ENCODE peak calls at places on chromosomes 4 and X, in five cellular contexts. A is A549; J is epithelial cell of esophagus; M is kidney; T is CD4-positive, alpha-beta T cell. S is an unnamed sample.

GRCh38 chr4:6177587-6178197 is 22.7 kb downstream of the JAKMIP1 start:
- DNase-seq in T (no peak), J (no peak), A (no peak), M (no peak), S (no peak)

GRCh38 chr4:85953651-85954018 is 406.2 kb downstream of the MAPK10 start:
- DNase-seq in T (no peak), A (peak; percentile 28), M (peak; percentile 54), J (peak; percentile 83), S (peak; percentile 59)

GRCh38 chrX:65994519-65995501 is 45.1 kb downstream of the VSIG4 start:
- DNase-seq in J (no peak), T (no peak), M (no peak), A (no peak), S (no peak)

GRCh38 chrX:19291086-19291485 is 52.6 kb upstream of the PDHA1 start:
- DNase-seq in T (no peak), A (no peak), J (no peak), M (no peak), S (no peak)

GRCh38 chr4:140756292-140757219 is at the start of gene TBC1D9:
- DNase-seq in J (peak; percentile 97), M (peak; percentile 92), A (peak; percentile 49), T (no peak), S (peak; percentile 80)

GRCh38 chrX:155747520-155747919 is 133.6 kb upstream of the VAMP7 start:
- DNase-seq in M (peak; percentile 39), A (no peak), T (no peak), J (peak; percentile 45), S (peak; percentile 18)

GRCh38 chr4:9870165-9870564 is 88.7 kb downstream of the DRD5 start:
- DNase-seq in A (no peak), T (no peak), J (no peak), M (no peak), S (no peak)

GRCh38 chrX:9988762-9989161 is 21.6 kb downstream of the CLDN34 start:
- DNase-seq in T (no peak), J (peak; percentile 17), M (no peak), A (peak; percentile 24), S (peak; percentile 45)

GRCh38 chr4:53365486-53366300 is at the start of gene SCFD2:
- DNase-seq in J (peak; percentile 99), A (peak; percentile 93), T (peak; percentile 88), M (peak; percentile 99), S (peak; percentile 98)

GRCh38 chr4:106264331-106264728 is 51.7 kb downstream of the TBCK start:
- DNase-seq in M (no peak), J (peak; percentile 58), T (no peak), A (no peak), S (no peak)

GRCh38 chrX:153780678-153781427 is at the start of gene SRPK3:
- DNase-seq in J (no peak), T (no peak), A (no peak), M (peak; percentile 72), S (no peak)

GRCh38 chr4:46389301-46389761 is 597 bp downstream of the GABRA2 start:
- DNase-seq in M (no peak), A (no peak), T (no peak), J (peak; percentile 1), S (peak; percentile 39)

GRCh38 chrX:103918050-103918449 is 44.4 kb upstream of the TMSB15B start:
- DNase-seq in A (peak; percentile 67), M (no peak), T (peak; percentile 14), J (peak; percentile 41), S (peak; percentile 72)

GRCh38 chrX:73127700-73128241 is 48.5 kb upstream of the PABPC1L2A start:
- DNase-seq in M (peak; percentile 54), J (peak; percentile 0), T (no peak), A (no peak), S (no peak)

GRCh38 chrX:25005034-25005381 is 10.8 kb downstream of the ARX start:
- DNase-seq in A (no peak), T (no peak), J (no peak), M (no peak), S (no peak)

GRCh38 chr4:142696334-142697122 is 149.6 kb downstream of the INPP4B start:
- DNase-seq in J (no peak), A (no peak), T (no peak), M (no peak), S (no peak)

GRCh38 chr4:995311-996026 is 2.3 kb upstream of the SLC26A1 start:
- DNase-seq in M (peak; percentile 66), J (no peak), T (no peak), A (no peak), S (no peak)

GRCh38 chr4:173403051-173403450 is 4.1 kb upstream of the SCRG1 start:
- DNase-seq in J (peak; percentile 80), A (no peak), M (no peak), T (no peak), S (peak; percentile 56)

GRCh38 chr4:9833421-9833820 is 52.0 kb downstream of the DRD5 start:
- DNase-seq in A (no peak), M (no peak), J (no peak), T (no peak), S (no peak)

GRCh38 chr4:119209077-119209476 is 3.4 kb upstream of the USP53 start:
- DNase-seq in M (no peak), A (peak; percentile 54), T (no peak), J (peak; percentile 96), S (peak; percentile 92)

GRCh38 chr4:186029731-186030421 is 39.1 kb upstream of the TLR3 start:
- DNase-seq in J (peak; percentile 19), A (no peak), T (no peak), M (peak; percentile 95), S (peak; percentile 85)

GRCh38 chr4:87973283-87974169 is 2.0 kb upstream of the SPP1 start:
- DNase-seq in T (no peak), A (peak; percentile 13), M (peak; percentile 55), J (peak; percentile 80), S (peak; percentile 80)

GRCh38 chrX:107769581-107770317 is 5.8 kb downstream of the TSC22D3 start:
- DNase-seq in A (no peak), M (no peak), T (no peak), J (no peak), S (no peak)

GRCh38 chr4:171035909-171036308 is 777.3 kb upstream of the GALNTL6 start:
- DNase-seq in J (no peak), M (no peak), A (no peak), T (no peak), S (no peak)

DNA sequence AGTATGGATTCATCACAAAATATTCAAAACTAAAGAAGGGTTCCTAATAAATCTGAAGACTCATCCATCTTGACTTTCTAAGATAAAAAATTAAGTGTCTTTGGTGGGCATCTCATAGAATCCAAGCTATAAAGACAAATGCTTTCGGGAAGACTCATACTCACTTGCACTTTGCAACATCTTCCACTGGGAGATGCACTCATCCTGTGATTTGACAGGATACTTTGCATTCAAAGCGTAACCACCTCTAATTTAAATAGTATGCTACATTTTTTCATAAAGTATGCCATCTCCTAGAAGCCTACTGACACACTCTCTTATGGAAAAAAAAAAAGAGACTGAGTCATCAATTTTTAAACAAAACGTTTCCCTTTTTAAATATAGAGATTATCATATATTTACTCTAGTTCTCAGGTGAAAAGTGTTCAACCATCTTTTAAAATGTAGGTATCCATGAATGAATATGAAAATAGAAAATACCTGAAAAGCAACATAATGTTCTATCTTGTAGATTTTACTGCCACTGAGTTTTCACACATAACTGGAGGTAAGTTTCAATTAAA is 119.6 kb downstream of the KLHL13 start:
- DNase-seq in T (no peak), J (peak; percentile 76), A (no peak), M (no peak), S (no peak)
- TF ChIP-seq CTCF in T (no peak), J (peak; percentile 74), A (peak; percentile 15), M (peak; percentile 43), S (no peak)

GRCh38 chr4:78022517-78022916 is 34.6 kb upstream of the FRAS1 start:
- DNase-seq in A (no peak), M (no peak), J (no peak), T (no peak), S (no peak)
- TF ChIP-seq CTCF in A (no peak), M (no peak), J (peak; percentile 11), T (no peak), S (no peak)

GRCh38 chr4:108783666-108784463 is 21.0 kb upstream of the ETNPPL start:
- DNase-seq in A (peak; percentile 10), T (no peak), J (peak; percentile 9), M (no peak), S (peak; percentile 39)
- TF ChIP-seq CTCF in A (peak; percentile 43), T (no peak), J (peak; percentile 14), M (peak; percentile 20), S (peak; percentile 43)

GRCh38 chrX:132491191-132491590 is 2.4 kb upstream of the MBNL3 start:
- DNase-seq in M (no peak), J (peak; percentile 62), T (no peak), A (no peak), S (no peak)
- TF ChIP-seq CTCF in M (no peak), J (peak; percentile 40), T (peak; percentile 19), A (no peak), S (no peak)

GRCh38 chr4:127997534-127998388 is 32.6 kb downstream of the ABHD18 start:
- DNase-seq in J (peak; percentile 69), A (peak; percentile 58), M (no peak), T (no peak), S (peak; percentile 36)
- TF ChIP-seq CTCF in J (peak; percentile 43), A (peak; percentile 49), M (no peak), T (no peak), S (no peak)

S was measured in choroid plexus epithelial cell.